ENCODE peak calls at places on chromosomes 7 and 10, in seven cellular contexts. B is HCT116, W is endothelial cell of umbilical vein, F is H1, V is SK-N-SH, L is HepG2, E is GM12878. U is an unnamed sample.

GRCh38 chr10:44206127-44206818 is 178.6 kb downstream of the CXCL12 start:
- DNase-seq in B (no peak), W (no peak), F (no peak), V (no peak), L (no peak), E (no peak), U (no peak)

GRCh38 chr7:74092964-74093339 is 9.3 kb downstream of the LIMK1 start:
- DNase-seq in B (no peak), W (peak; percentile 40), F (no peak), V (peak; percentile 87), L (no peak), E (peak; percentile 60), U (no peak)

GRCh38 chr7:29723599-29723998 is 82.7 kb upstream of the WIPF3 start:
- DNase-seq in B (peak; percentile 4), W (peak; percentile 32), F (no peak), V (no peak), L (no peak), E (no peak), U (no peak)

GRCh38 chr10:23448802-23449570 is 10.1 kb downstream of the OTUD1 start:
- DNase-seq in B (no peak), W (peak; percentile 70), F (no peak), V (no peak), L (no peak), E (peak; percentile 39), U (peak; percentile 30)

GRCh38 chr7:2190531-2190930 is 42.2 kb downstream of the MAD1L1 start:
- DNase-seq in B (no peak), W (no peak), F (no peak), V (no peak), L (no peak), E (no peak), U (no peak)

GRCh38 chr7:108002726-108003590 is at the start of gene LAMB1:
- DNase-seq in B (no peak), W (peak; percentile 83), F (no peak), V (peak; percentile 98), L (peak; percentile 73), E (no peak), U (no peak)

GRCh38 chr10:11444148-11444516 is 167.3 kb downstream of the USP6NL start:
- DNase-seq in B (no peak), W (no peak), F (no peak), V (no peak), L (no peak), E (no peak), U (no peak)

GRCh38 chr7:136336932-136337331 is 359.8 kb upstream of the MTPN start:
- DNase-seq in B (no peak), W (no peak), F (no peak), V (no peak), L (no peak), E (no peak), U (no peak)

GRCh38 chr10:128078136-128078969 is 47.9 kb downstream of the MKI67 start:
- DNase-seq in B (peak; percentile 28), W (peak; percentile 39), F (peak; percentile 19), V (peak; percentile 86), L (peak; percentile 28), E (no peak), U (no peak)

GRCh38 chr10:55426138-55426537 is 625.1 kb upstream of the PCDH15 start:
- DNase-seq in B (no peak), W (no peak), F (no peak), V (no peak), L (no peak), E (no peak), U (no peak)

GRCh38 chr10:126216221-126216701 is 172.0 kb downstream of the ADAM12 start:
- DNase-seq in B (no peak), W (no peak), F (no peak), V (no peak), L (no peak), E (no peak), U (no peak)

GRCh38 chr10:101273736-101274135 is 44.5 kb upstream of the LBX1 start:
- DNase-seq in B (no peak), W (no peak), F (no peak), V (no peak), L (no peak), E (no peak), U (no peak)

GRCh38 chr7:97003262-97004236 is 1.8 kb upstream of the DLX6 start:
- DNase-seq in B (no peak), W (no peak), F (no peak), V (peak; percentile 34), L (no peak), E (no peak), U (no peak)

GRCh38 chr10:14362098-14362497 is 31.4 kb upstream of the FRMD4A start:
- DNase-seq in B (no peak), W (no peak), F (no peak), V (no peak), L (no peak), E (no peak), U (no peak)

GRCh38 chr7:68246189-68246633 is 1249.6 kb downstream of the TYW1 start:
- DNase-seq in B (no peak), W (no peak), F (peak; percentile 87), V (no peak), L (no peak), E (no peak), U (no peak)

GRCh38 chr10:97302088-97302791 is 9.8 kb upstream of the ARHGAP19 start:
- DNase-seq in B (no peak), W (no peak), F (no peak), V (no peak), L (no peak), E (no peak), U (no peak)

GRCh38 chr10:95485445-95485844 is 75.7 kb downstream of the SORBS1 start:
- DNase-seq in B (no peak), W (peak; percentile 69), F (no peak), V (no peak), L (peak; percentile 24), E (no peak), U (no peak)

GRCh38 chr10:786666-787512 is 97.4 kb upstream of the DIP2C start:
- DNase-seq in B (no peak), W (no peak), F (no peak), V (peak; percentile 20), L (no peak), E (no peak), U (no peak)

GRCh38 chr7:131106681-131107342 is 220.9 kb upstream of the MKLN1 start:
- DNase-seq in B (no peak), W (no peak), F (no peak), V (peak; percentile 81), L (no peak), E (no peak), U (no peak)

GRCh38 chr7:131105294-131105802 is 222.3 kb upstream of the MKLN1 start:
- DNase-seq in B (no peak), W (peak; percentile 26), F (no peak), V (no peak), L (no peak), E (no peak), U (no peak)

GRCh38 chr7:131104611-131105293 is 222.9 kb upstream of the MKLN1 start:
- DNase-seq in B (no peak), W (no peak), F (no peak), V (no peak), L (no peak), E (no peak), U (no peak)

GRCh38 chr7:131107343-131108211 is 220.1 kb upstream of the MKLN1 start:
- DNase-seq in B (peak; percentile 44), W (peak; percentile 92), F (no peak), V (peak; percentile 88), L (peak; percentile 83), E (no peak), U (no peak)

GRCh38 chr7:131105803-131106680 is 221.6 kb upstream of the MKLN1 start:
- DNase-seq in B (no peak), W (peak; percentile 72), F (no peak), V (peak; percentile 93), L (peak; percentile 59), E (no peak), U (no peak)
- TF ChIP-seq POLR2AphosphoS5 in B (peak; percentile 49), W (peak; percentile 48), F (no peak), V (no peak), L (no peak), E (peak; percentile 82), U (no peak)

GRCh38 chr7:159023746-159024145 is 120.9 kb downstream of the VIPR2 start:
- DNase-seq in B (no peak), W (no peak), F (no peak), V (no peak), L (no peak), E (no peak), U (no peak)
- H3K9ac ChIP-seq in B (no peak overlapping the region), W (no peak overlapping the region), F (no peak overlapping the region), V (no peak overlapping the region), L (no peak overlapping the region), E (no peak overlapping the region), U (no peak overlapping the region)

GRCh38 chr10:4567637-4568036 is 258.4 kb upstream of the AKR1E2 start:
- DNase-seq in B (no peak), W (no peak), F (no peak), V (no peak), L (no peak), E (no peak), U (no peak)

GRCh38 chr10:4568086-4568485 is 257.9 kb upstream of the AKR1E2 start:
- DNase-seq in B (no peak), W (no peak), F (no peak), V (no peak), L (no peak), E (no peak), U (no peak)

GRCh38 chr10:4569132-4569531 is 256.9 kb upstream of the AKR1E2 start:
- DNase-seq in B (no peak), W (no peak), F (no peak), V (no peak), L (no peak), E (no peak), U (no peak)

DNA sequence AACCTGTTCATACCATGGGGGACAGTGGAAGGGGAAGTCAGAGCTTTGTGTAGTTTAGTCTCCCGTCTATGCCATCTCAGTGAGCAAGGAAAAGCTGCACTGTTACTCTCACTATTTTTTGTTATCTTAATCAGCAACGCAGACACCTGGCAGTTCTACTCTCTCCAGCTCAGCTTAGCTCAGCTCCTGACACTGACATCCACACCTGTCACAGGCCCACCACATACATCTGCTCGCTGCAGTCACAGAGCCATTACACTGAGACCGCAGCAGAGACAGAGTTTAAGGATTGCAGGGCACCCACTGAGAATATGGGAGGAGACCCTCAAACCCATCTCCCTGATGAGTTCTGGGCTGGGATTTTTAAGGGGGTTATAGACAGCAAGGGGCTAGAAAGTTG is 257.3 kb upstream of the AKR1E2 start:
- DNase-seq in B (no peak), W (no peak), F (no peak), V (no peak), L (no peak), E (no peak), U (no peak)
- H3K9me3 ChIP-seq in B (no peaks in the 10 kb centered on the region), W (no peaks in the 10 kb centered on the region), F (no peaks in the 10 kb centered on the region), V (no peaks in the 10 kb centered on the region), L (no peaks in the 10 kb centered on the region), E (no peaks in the 10 kb centered on the region), U (no peaks in the 10 kb centered on the region)

GRCh38 chr7:48031111-48031510 is 2.2 kb upstream of the SUN3 start:
- DNase-seq in B (no peak), W (no peak), F (no peak), V (no peak), L (no peak), E (no peak), U (no peak)

GRCh38 chr7:48033922-48034321 is 1.4 kb upstream of the C7orf57 start:
- DNase-seq in B (no peak), W (no peak), F (no peak), V (no peak), L (no peak), E (no peak), U (no peak)

GRCh38 chr7:48038815-48039496 is 3.6 kb downstream of the C7orf57 start:
- DNase-seq in B (no peak), W (no peak), F (no peak), V (no peak), L (no peak), E (no peak), U (no peak)

GRCh38 chr7:48035967-48036478 is 680 bp downstream of the C7orf57 start:
- DNase-seq in B (no peak), W (peak; percentile 34), F (no peak), V (peak; percentile 59), L (no peak), E (no peak), U (no peak)

GRCh38 chr7:48035301-48035966 is at the start of gene C7orf57:
- DNase-seq in B (peak; percentile 26), W (peak; percentile 85), F (peak; percentile 54), V (peak; percentile 99), L (peak; percentile 54), E (no peak), U (no peak)
- TF ChIP-seq POLR2AphosphoS5 in B (no peak), W (no peak), F (no peak), V (no peak), L (no peak), E (no peak), U (no peak)